ENCODE peak calls at places on chromosomes 16 and 17, in five cellular contexts. D is fibroblast of lung, Z is sigmoid colon, Y is breast epithelium, K is left lung. O is an unnamed sample.

GRCh38 chr16:87190288-87191240 is 126.6 kb downstream of the C16orf95 start:
- DNase-seq in D (peak; percentile 66), Z (no peak), Y (no peak), K (no peak), O (no peak)

GRCh38 chr17:4450710-4451316 is 17.1 kb downstream of the SPNS3 start:
- DNase-seq in D (no peak), Z (no peak), Y (no peak), K (no peak), O (no peak)

GRCh38 chr16:48013476-48013875 is 142.3 kb downstream of the ABCC12 start:
- DNase-seq in D (peak; percentile 76), Z (no peak), Y (no peak), K (no peak), O (peak; percentile 37)

GRCh38 chr17:61842899-61843298 is 20.4 kb downstream of the BRIP1 start:
- DNase-seq in D (no peak), Z (no peak), Y (no peak), K (no peak), O (no peak)

GRCh38 chr17:28765038-28765437 is 21.2 kb downstream of the TRAF4 start:
- DNase-seq in D (no peak), Z (no peak), Y (no peak), K (no peak), O (no peak)

GRCh38 chr17:65268832-65269231 is 131.7 kb downstream of the RGS9 start:
- DNase-seq in D (peak; percentile 64), Z (no peak), Y (no peak), K (no peak), O (no peak)

GRCh38 chr16:5006348-5007193 is 27.2 kb downstream of the NAGPA start:
- DNase-seq in D (no peak), Z (no peak), Y (no peak), K (peak; percentile 55), O (no peak)

GRCh38 chr16:64892843-64893242 is 229.0 kb downstream of the CDH11 start:
- DNase-seq in D (peak; percentile 96), Z (no peak), Y (no peak), K (no peak), O (no peak)

GRCh38 chr17:3911271-3912053 is 4.8 kb downstream of the P2RX1 start:
- DNase-seq in D (no peak), Z (no peak), Y (no peak), K (peak; percentile 86), O (no peak)

GRCh38 chr17:15967706-15968399 is 22.9 kb downstream of the ADORA2B start:
- DNase-seq in D (peak; percentile 58), Z (peak; percentile 17), Y (no peak), K (no peak), O (no peak)

GRCh38 chr17:37064956-37065355 is 116.2 kb downstream of the AATF start:
- DNase-seq in D (no peak), Z (no peak), Y (no peak), K (no peak), O (no peak)
- TF ChIP-seq CTCF in D (no peak), Z (no peak), Y (no peak), K (no peak), O (no peak)

DNA sequence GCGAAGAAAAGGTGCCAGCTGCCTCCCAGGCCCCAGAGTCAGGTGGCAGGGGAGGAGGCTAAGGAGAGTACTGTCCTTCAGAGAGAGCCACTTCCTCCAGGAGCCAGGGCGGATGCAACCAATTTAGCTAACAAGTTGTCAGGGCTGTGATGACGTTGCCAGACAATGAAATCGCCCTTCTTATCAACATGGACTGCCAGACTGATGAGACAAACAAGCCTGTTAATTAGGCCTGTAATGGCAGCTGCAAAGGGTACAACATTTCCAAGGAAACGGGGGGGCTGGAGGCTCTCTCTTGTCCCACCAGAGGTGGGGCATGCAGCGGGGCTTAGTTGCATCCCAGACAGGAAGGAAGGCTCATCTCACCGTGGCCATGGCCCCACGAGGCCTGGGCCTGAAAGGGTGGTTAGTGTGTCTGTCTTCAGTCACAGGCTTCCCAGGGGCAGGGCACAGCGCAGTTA is 111.8 kb downstream of the SDK2 start:
- DNase-seq in D (no peak), Z (no peak), Y (no peak), K (peak; percentile 41), O (no peak)
- H3K27ac ChIP-seq in D (no peak overlapping the region), Z (no peak overlapping the region), Y (no peak overlapping the region), K (no peak overlapping the region), O (no peak overlapping the region)

GRCh38 chr16:51374790-51375189 is 223.7 kb upstream of the SALL1 start:
- DNase-seq in D (no peak), Z (no peak), Y (no peak), K (no peak), O (no peak)
- TF ChIP-seq CTCF in D (no peak), Z (no peak), Y (no peak), K (no peak), O (no peak)

DNA sequence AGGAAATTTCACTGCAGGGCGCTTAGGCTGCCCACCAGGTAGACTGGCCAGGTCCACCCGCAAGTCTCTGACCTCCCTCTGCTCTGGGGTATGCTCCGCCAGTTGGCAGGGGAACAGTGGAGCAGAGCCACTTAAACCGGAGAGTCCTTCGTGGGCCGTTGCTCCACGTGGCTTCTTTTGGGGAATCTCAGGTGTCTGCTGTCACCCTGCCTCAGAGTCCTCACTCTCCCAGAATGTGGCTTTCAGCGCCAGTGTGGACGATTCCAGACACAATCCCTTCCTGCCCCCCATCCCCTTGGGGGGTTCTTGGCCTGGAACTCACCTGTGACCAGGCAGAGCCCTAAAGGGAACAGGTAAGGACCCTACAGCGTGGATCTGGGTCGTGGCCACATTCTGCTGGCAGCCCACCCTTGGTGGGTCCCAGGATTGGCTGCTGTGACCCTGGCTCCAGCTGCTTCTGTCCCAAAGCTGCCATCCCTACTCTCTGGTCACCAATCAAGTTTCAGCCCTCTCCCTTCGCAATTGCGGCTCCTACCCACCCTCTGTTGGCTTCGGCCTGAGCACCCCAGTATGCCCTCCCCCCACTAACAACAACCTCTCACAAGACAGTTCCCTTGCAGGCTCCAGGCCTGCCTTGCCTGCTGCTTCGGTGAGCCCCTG is 22.2 kb downstream of the DHRS7C start:
- DNase-seq in D (no peak), Z (no peak), Y (no peak), K (no peak), O (no peak)
- H3K27ac ChIP-seq in D (no peak overlapping the region), Z (no peak overlapping the region), Y (no peak overlapping the region), K (no peak overlapping the region), O (no peak overlapping the region)

DNA sequence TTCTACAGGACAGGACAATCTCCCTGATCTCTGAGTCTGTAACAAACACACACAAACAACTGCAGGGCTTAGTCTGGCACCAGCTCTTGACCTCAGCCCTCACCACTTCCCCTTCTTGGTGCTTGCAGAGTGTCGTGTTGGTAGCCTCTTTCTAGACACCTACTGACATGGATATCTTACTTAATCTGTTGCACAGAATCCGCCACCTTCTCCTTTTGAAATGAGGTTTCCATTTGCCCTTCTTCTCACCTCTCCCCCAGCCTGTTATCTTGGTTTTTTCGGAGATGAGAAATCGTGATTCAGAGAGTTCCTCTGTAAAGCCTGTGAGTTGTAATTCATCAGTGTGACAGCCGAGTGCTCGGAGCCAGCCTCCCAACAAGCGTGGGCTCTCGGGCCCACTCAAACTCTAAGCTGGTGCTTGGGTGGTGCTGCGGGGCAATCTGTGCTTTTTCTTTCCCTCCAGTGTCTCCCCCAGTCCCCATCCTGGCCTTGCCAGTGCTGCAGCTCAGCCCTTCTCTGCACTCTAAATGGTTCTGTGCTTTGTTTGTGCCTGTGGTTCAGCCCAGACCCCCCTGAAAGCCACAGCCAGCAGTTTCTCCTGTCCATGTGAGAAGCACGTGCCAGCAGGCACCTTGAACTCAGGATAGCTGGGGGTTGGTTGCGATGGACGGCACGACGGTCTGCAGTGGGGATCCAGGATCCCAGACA is 28.1 kb downstream of the KIAA0513 start:
- DNase-seq in D (peak; percentile 80), Z (no peak), Y (peak; percentile 64), K (peak; percentile 70), O (no peak)
- TF ChIP-seq CTCF in D (no peak), Z (no peak), Y (no peak), K (no peak), O (no peak)

DNA sequence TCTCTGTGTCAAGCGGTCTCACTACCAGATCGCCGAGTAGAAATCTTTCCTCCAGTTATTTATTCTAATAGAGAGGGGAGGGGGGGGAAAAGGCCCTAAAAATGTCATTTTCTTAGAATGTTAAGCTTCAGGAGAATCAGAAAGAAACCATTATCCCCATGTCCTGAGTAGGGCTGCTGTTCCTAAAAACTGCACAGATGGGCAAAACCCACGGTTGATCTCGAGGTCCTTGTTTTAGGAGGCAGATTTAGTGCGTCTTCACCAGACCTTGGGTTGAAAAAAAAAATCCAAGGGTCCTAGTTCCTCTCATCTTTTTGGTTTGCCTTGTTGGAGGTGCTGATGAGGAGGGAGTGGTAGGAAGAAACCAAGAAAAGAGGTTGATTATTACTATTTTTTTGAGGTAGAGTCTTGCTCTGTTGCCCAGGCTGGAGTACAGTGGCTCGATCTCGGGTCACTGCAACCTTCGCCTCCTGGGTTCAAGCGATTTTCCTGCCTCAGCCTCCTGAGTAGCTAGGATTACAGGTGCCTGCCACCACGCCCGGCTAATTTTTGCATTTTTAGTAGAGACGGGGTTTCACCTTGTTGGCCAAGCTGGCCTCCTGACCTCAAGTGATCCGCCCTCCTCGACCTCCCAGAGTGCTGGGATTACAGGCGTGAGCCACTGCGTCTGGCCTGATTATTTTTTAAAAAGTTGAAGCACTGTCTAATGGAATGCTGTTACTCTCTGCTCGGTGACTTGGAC is 1.4 kb downstream of the CBFB start:
- DNase-seq in D (no peak), Z (peak; percentile 55), Y (no peak), K (no peak), O (no peak)
- H3K27ac ChIP-seq in D (peak overlapping the region; percentile 91), Z (peak overlapping the region; percentile 99), Y (peak overlapping the region; percentile 100), K (peak overlapping the region; percentile 98), O (peak overlapping the region; percentile 99)

DNA sequence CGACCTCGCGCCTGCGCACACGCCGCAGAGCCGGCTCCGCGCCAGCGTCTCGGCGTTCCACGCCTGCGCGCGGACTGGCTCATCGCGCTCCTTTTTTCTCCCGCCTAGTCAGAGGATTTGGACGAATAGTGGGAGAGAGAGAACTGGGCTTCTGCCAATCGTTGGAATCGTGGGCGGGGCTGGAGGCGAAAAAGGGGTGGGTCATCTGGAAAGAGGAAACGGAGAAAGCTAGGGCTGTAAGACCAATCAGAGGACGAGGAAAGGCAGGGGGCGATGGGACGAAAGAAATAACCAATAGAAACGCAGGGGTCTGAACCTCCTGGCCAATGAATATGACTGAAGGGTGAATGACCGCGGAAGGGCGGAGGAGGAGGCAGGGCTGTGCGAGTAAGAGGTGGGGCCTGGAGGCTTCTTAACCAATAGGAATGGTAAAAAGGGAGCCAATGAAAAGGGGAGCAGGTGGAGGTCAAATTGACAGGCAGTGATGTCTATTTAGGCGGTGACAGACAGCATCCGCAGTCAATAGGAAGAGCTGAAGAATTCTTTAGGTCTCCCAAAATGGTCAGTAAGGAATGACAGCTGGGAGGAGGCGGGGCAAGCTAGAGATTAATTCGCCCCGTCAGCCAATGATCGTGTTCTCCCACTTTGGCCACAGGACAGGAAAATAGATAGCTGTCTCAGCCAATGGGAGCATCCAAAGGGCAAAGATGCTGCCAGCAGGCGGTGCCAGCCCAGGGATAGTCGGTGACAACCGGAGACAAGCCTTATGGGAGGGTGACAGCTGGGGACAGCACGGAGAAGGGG is at the start of gene TBC1D10B:
- DNase-seq in D (peak; percentile 100), Z (peak; percentile 100), Y (peak; percentile 99), K (peak; percentile 96), O (peak; percentile 100)
- TF ChIP-seq CTCF in D (peak; percentile 8), Z (no peak), Y (no peak), K (no peak), O (no peak)

GRCh38 chr16:89268987-89269735 is 51.7 kb downstream of the ZNF778 start:
- DNase-seq in D (peak; percentile 31), Z (no peak), Y (no peak), K (peak; percentile 1), O (no peak)
- H3K27ac ChIP-seq in D (peak overlapping the region; percentile 17), Z (peak overlapping the region; percentile 49), Y (no peak overlapping the region), K (no peak overlapping the region), O (peak overlapping the region; percentile 12)

O was measured in esophagus muscularis mucosa.